ENCODE peak calls at places on chromosomes 16 and 17, in four cellular contexts. One of them, this sample, is unnamed.

GRCh38 chr16:75279277-75279676 is 27.9 kb upstream of the BCAR1 start:
- DNase-seq in GM12878: no peak
- DNase-seq in K562: no peak
- DNase-seq in HepG2: no peak
- DNase-seq in this sample: no peak

GRCh38 chr16:89737341-89738071 is 16.2 kb downstream of the ZNF276 start:
- DNase-seq in HepG2: no peak
- DNase-seq in GM12878: no peak
- DNase-seq in K562: no peak
- DNase-seq in this sample: no peak

GRCh38 chr16:17076121-17076757 is 394.5 kb downstream of the XYLT1 start:
- DNase-seq in HepG2: no peak
- DNase-seq in GM12878: no peak
- DNase-seq in K562: no peak
- DNase-seq in this sample: no peak

GRCh38 chr17:9363440-9364350 is 211.9 kb downstream of the STX8 start:
- DNase-seq in K562: no peak
- DNase-seq in GM12878: no peak
- DNase-seq in HepG2: no peak
- DNase-seq in this sample: no peak

GRCh38 chr16:67395458-67396158 is 2.3 kb upstream of the TPPP3 start:
- DNase-seq in GM12878: no peak
- DNase-seq in K562: no peak
- DNase-seq in HepG2: no peak
- DNase-seq in this sample: no peak

GRCh38 chr17:41734139-41734948 is at the start of gene HAP1:
- DNase-seq in HepG2: no peak
- DNase-seq in GM12878: no peak
- DNase-seq in K562: no peak
- DNase-seq in this sample: peak; percentile 78

GRCh38 chr17:37731056-37731455 is 13.8 kb downstream of the HNF1B start:
- DNase-seq in GM12878: no peak
- DNase-seq in K562: no peak
- DNase-seq in HepG2: no peak
- DNase-seq in this sample: no peak

GRCh38 chr16:84795338-84796053 is 24.3 kb upstream of the CRISPLD2 start:
- DNase-seq in GM12878: no peak
- DNase-seq in K562: no peak
- DNase-seq in HepG2: no peak
- DNase-seq in this sample: no peak

GRCh38 chr17:31692632-31693031 is 166.4 kb downstream of the COPRS start:
- DNase-seq in GM12878: no peak
- DNase-seq in K562: no peak
- DNase-seq in HepG2: no peak
- DNase-seq in this sample: no peak

GRCh38 chr17:51166987-51167931 is 1.0 kb downstream of the NME2 start:
- DNase-seq in GM12878: no peak
- DNase-seq in K562: peak; percentile 91
- DNase-seq in HepG2: peak; percentile 59
- DNase-seq in this sample: peak; percentile 60

GRCh38 chr16:58588406-58588805 is 41.2 kb downstream of the CNOT1 start:
- DNase-seq in HepG2: no peak
- DNase-seq in K562: no peak
- DNase-seq in GM12878: no peak
- DNase-seq in this sample: no peak

GRCh38 chr16:58582971-58583765 is 46.5 kb downstream of the CNOT1 start:
- DNase-seq in GM12878: no peak
- DNase-seq in K562: no peak
- DNase-seq in HepG2: no peak
- DNase-seq in this sample: no peak

GRCh38 chr16:58586340-58587030 is 43.1 kb downstream of the CNOT1 start:
- DNase-seq in HepG2: no peak
- DNase-seq in K562: no peak
- DNase-seq in GM12878: no peak
- DNase-seq in this sample: no peak

GRCh38 chr16:58582133-58582532 is 47.5 kb downstream of the CNOT1 start:
- DNase-seq in HepG2: no peak
- DNase-seq in K562: no peak
- DNase-seq in GM12878: no peak
- DNase-seq in this sample: no peak

GRCh38 chr16:58584831-58585505 is 44.7 kb downstream of the CNOT1 start:
- DNase-seq in HepG2: no peak
- DNase-seq in GM12878: no peak
- DNase-seq in K562: no peak
- DNase-seq in this sample: no peak
- TF ChIP-seq CBFB in HepG2: no peak
- TF ChIP-seq CBFB in GM12878: no peak
- TF ChIP-seq CBFB in K562: no peak
- TF ChIP-seq CBFB in this sample: no peak

DNA sequence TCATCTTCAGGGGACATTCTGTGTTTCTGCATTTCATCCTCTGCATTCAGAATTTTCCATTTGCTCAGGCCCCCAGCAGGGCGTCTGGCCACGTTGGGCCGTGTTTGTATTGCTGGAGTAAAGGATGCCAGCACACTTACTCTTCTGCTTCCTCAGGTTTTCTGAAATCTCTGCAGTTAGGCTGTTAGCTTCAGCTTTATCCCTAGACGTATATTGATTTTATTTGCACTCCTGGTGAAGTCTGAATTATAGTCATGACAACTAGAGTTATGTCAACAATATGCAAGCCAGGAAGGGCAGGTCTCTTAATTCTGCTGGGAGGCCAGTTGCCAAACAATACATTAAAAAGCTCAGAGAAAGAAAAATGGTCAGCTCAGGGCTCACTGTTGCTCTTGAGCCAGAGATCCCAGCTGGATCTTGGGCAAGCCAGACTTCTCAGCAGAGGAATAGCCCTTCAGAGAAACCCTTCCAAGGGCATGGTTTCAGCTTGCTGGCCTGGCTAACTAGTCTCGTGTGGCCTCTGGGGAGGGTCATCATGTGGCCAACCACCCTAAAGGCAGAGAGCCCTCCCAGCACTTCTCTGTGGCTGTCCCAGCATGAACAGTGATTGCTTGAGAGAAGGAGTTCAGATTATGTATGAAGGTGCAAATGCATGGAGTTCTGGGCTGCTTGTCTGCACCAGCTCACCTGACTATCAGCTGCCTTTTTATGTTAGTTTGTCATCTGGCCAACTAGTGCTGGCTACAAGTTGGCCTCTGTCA is 110.2 kb upstream of the CACNG5 start:
- DNase-seq in GM12878: no peak
- DNase-seq in HepG2: no peak
- DNase-seq in K562: no peak
- DNase-seq in this sample: no peak
- TF ChIP-seq CBFB in GM12878: no peak
- TF ChIP-seq CBFB in HepG2: no peak
- TF ChIP-seq CBFB in K562: no peak
- TF ChIP-seq CBFB in this sample: no peak

DNA sequence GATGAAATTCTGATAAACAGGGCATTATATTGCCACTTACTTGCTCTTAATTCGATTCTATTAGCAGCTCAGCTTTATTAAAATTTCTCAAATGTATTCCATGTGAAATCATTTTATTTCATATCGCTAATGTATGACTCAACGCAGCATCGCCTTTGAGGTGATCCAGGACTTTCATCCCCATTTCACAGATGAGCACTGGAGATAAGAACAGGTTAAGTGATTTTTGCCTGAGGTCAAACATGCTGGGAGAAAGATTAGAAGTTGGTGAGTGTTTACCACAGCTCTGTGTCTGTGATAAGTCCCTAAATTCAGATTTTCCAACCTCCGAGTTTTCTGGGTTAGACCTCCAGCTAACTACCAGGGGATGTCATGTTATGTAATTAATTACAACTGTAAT is 43.6 kb downstream of the RBFOX1 start:
- DNase-seq in HepG2: no peak
- DNase-seq in K562: no peak
- DNase-seq in GM12878: no peak
- DNase-seq in this sample: no peak
- TF ChIP-seq CBFB in HepG2: no peak
- TF ChIP-seq CBFB in K562: no peak
- TF ChIP-seq CBFB in GM12878: no peak
- TF ChIP-seq CBFB in this sample: no peak

GRCh38 chr16:81548551-81548900 is 103.9 kb downstream of the CMIP start:
- DNase-seq in GM12878: no peak
- DNase-seq in K562: no peak
- DNase-seq in HepG2: no peak
- DNase-seq in this sample: no peak

GRCh38 chr16:81549547-81550411 is 105.2 kb downstream of the CMIP start:
- DNase-seq in K562: no peak
- DNase-seq in GM12878: no peak
- DNase-seq in HepG2: no peak
- DNase-seq in this sample: no peak

GRCh38 chr16:81550412-81550768 is 105.8 kb downstream of the CMIP start:
- DNase-seq in GM12878: no peak
- DNase-seq in K562: no peak
- DNase-seq in HepG2: peak; percentile 32
- DNase-seq in this sample: no peak

GRCh38 chr16:81547919-81548216 is 103.3 kb downstream of the CMIP start:
- DNase-seq in HepG2: no peak
- DNase-seq in GM12878: no peak
- DNase-seq in K562: no peak
- DNase-seq in this sample: no peak

DNA sequence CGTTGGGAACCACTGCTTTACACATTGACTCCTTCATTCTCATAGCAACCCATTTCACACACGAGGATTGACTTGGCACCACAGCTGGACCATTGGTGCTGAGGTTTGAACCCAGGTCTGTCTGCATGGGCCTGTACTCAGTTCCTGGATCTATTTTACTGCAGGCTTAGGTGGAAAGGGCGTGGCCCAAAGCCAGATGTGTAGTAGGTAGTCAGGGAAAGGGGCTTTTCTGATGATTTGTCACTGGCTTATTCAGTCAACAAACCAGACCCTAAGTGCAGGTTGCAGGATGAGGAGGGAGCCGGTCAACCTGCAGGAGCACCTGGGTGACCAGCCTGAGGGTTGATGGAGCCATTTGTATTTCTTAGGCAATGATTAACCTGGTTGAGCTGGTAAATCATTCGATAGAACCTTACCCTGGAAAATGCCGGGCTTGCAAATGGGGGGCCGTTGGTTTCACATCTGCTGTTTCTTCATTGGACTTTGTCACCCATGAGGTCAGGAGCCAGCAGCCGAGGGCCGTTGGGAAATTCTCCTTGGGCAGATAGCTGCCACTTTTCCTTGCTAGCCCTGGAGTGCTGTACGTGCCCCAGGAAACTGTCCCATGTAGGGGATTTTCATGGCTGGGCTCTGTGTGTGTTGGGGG is 104.4 kb downstream of the CMIP start:
- DNase-seq in K562: no peak
- DNase-seq in GM12878: peak; percentile 21
- DNase-seq in HepG2: peak; percentile 99
- DNase-seq in this sample: no peak
- TF ChIP-seq CBFB in K562: no peak
- TF ChIP-seq CBFB in GM12878: no peak
- TF ChIP-seq CBFB in HepG2: peak; percentile 24
- TF ChIP-seq CBFB in this sample: no peak

GRCh38 chr17:44439168-44439567 is 49.7 kb upstream of the ITGA2B start:
- DNase-seq in K562: no peak
- DNase-seq in HepG2: no peak
- DNase-seq in GM12878: no peak
- DNase-seq in this sample: no peak
- TF ChIP-seq CBFB in K562: no peak
- TF ChIP-seq CBFB in HepG2: no peak
- TF ChIP-seq CBFB in GM12878: no peak
- TF ChIP-seq CBFB in this sample: no peak

GRCh38 chr16:57868913-57869520 is 66.7 kb upstream of the KIFC3 start:
- DNase-seq in GM12878: no peak
- DNase-seq in K562: no peak
- DNase-seq in HepG2: peak; percentile 41
- DNase-seq in this sample: no peak
- TF ChIP-seq CBFB in GM12878: no peak
- TF ChIP-seq CBFB in K562: no peak
- TF ChIP-seq CBFB in HepG2: no peak
- TF ChIP-seq CBFB in this sample: no peak

GRCh38 chr17:75899767-75900468 is 3.2 kb upstream of the TRIM65 start:
- DNase-seq in HepG2: no peak
- DNase-seq in GM12878: no peak
- DNase-seq in K562: no peak
- DNase-seq in this sample: no peak
- TF ChIP-seq CBFB in HepG2: no peak
- TF ChIP-seq CBFB in GM12878: no peak
- TF ChIP-seq CBFB in K562: no peak
- TF ChIP-seq CBFB in this sample: no peak

GRCh38 chr16:10945065-10945787 is 862 bp downstream of the CLEC16A start:
- DNase-seq in K562: no peak
- DNase-seq in HepG2: no peak
- DNase-seq in GM12878: no peak
- DNase-seq in this sample: no peak

GRCh38 chr16:10944249-10945064 is at the start of gene CLEC16A:
- DNase-seq in GM12878: peak; percentile 82
- DNase-seq in HepG2: peak; percentile 97
- DNase-seq in K562: peak; percentile 94
- DNase-seq in this sample: peak; percentile 98

GRCh38 chr16:10947211-10947787 is 2.9 kb downstream of the CLEC16A start:
- DNase-seq in K562: no peak
- DNase-seq in GM12878: no peak
- DNase-seq in HepG2: no peak
- DNase-seq in this sample: no peak

GRCh38 chr16:10949424-10949970 is 5.1 kb downstream of the CLEC16A start:
- DNase-seq in K562: no peak
- DNase-seq in HepG2: no peak
- DNase-seq in GM12878: peak; percentile 91
- DNase-seq in this sample: peak; percentile 59

GRCh38 chr16:10946308-10946707 is 1.9 kb downstream of the CLEC16A start:
- DNase-seq in HepG2: no peak
- DNase-seq in GM12878: no peak
- DNase-seq in K562: no peak
- DNase-seq in this sample: peak; percentile 48
- TF ChIP-seq CBFB in HepG2: no peak
- TF ChIP-seq CBFB in GM12878: no peak
- TF ChIP-seq CBFB in K562: no peak
- TF ChIP-seq CBFB in this sample: no peak

GRCh38 chr16:69861276-69862030 is 89.7 kb upstream of the CLEC18A start:
- DNase-seq in HepG2: no peak
- DNase-seq in K562: no peak
- DNase-seq in GM12878: no peak
- DNase-seq in this sample: no peak
- TF ChIP-seq CBFB in HepG2: no peak
- TF ChIP-seq CBFB in K562: no peak
- TF ChIP-seq CBFB in GM12878: no peak
- TF ChIP-seq CBFB in this sample: no peak